ENCODE peak calls at places on chromosomes 16 and 17, in seven cellular contexts. Z is uterus, E is GM12878, F is sigmoid colon, D is H9, N is GM06990, A is lower lobe of right lung. M is an unnamed sample. For H3K27me3, the result is how much of the 10 kb centered on the place peaks cover.

GRCh38 chr16:83887088-83887487 is 11.8 kb upstream of the MLYCD start:
- DNase-seq in Z (no peak), E (no peak), F (no peak), D (no peak), N (no peak), A (no peak), M (no peak)

GRCh38 chr16:70579648-70580630 is 56.3 kb downstream of the SF3B3 start:
- DNase-seq in Z (peak), E (no peak), F (peak), D (peak), N (no peak), A (no peak), M (no peak)

GRCh38 chr16:79792952-79793351 is 192.4 kb upstream of the MAF start:
- DNase-seq in Z (peak), E (no peak), F (no peak), D (no peak), N (no peak), A (no peak), M (no peak)

GRCh38 chr17:5877948-5878347 is 192.2 kb upstream of the WSCD1 start:
- DNase-seq in Z (no peak), E (no peak), F (no peak), D (no peak), N (no peak), A (no peak), M (no peak)

GRCh38 chr17:35947156-35947585 is 3.7 kb upstream of the LYZL6 start:
- DNase-seq in Z (no peak), E (no peak), F (no peak), D (peak), N (no peak), A (no peak), M (peak)

GRCh38 chr16:19994771-19995170 is 78.9 kb downstream of the GPR139 start:
- DNase-seq in Z (no peak), E (no peak), F (no peak), D (no peak), N (no peak), A (no peak), M (no peak)

GRCh38 chr17:55348749-55349354 is 72.8 kb downstream of the MMD start:
- DNase-seq in Z (peak), E (no peak), F (peak), D (peak), N (no peak), A (peak), M (peak)

GRCh38 chr17:15038656-15039055 is 226.5 kb downstream of the PMP22 start:
- DNase-seq in Z (no peak), E (no peak), F (no peak), D (no peak), N (no peak), A (no peak), M (no peak)

GRCh38 chr16:55329791-55330190 is 5.8 kb downstream of the IRX6 start:
- DNase-seq in Z (no peak), E (no peak), F (no peak), D (no peak), N (no peak), A (no peak), M (no peak)

GRCh38 chr17:63496177-63496576 is 19.3 kb downstream of the ACE start:
- DNase-seq in Z (no peak), E (no peak), F (no peak), D (no peak), N (no peak), A (no peak), M (no peak)

GRCh38 chr17:50953831-50954601 is 87.9 kb upstream of the TOB1 start:
- DNase-seq in Z (no peak), E (no peak), F (peak), D (peak), N (peak), A (peak), M (no peak)

GRCh38 chr17:78341559-78342437 is 18.1 kb downstream of the SOCS3 start:
- DNase-seq in Z (peak), E (no peak), F (peak), D (peak), N (no peak), A (peak), M (no peak)

DNA sequence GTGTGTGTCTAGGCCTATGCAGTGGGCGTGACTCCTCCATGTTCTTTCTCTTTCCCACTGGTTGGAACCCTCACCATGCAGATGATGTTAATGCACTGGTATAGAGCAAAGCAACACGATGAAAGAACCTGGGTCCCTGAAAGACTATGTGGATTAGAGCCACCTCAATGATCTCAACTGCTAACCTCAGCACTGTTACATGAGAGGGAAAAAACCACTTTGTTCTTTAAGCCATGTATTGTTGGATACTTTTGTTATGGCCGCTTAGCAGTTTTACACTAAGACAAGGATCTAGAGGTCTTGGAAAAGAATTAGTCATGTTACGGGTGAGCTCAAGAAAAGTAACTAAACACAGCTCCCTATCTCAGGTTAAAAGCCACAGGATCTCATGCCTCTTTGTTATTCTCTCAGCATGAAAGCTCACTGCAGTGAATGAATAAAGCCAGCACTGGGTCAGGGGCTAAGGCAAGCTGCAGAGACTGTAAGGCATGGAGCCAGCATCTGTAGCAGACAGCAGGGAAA is 56.6 kb upstream of the RBBP6 start:
- DNase-seq in Z (no peak), E (no peak), F (no peak), D (peak), N (no peak), A (no peak), M (no peak)
- H3K27me3 ChIP-seq in Z (under half), E (under half), F (under half), D (under half), N (under half), A (under half), M (under half)

GRCh38 chr16:18805257-18805773 is 4.0 kb upstream of the ARL6IP1 start:
- DNase-seq in Z (no peak), E (no peak), F (no peak), D (no peak), N (no peak), A (no peak), M (no peak)
- H3K27me3 ChIP-seq in Z (under half), E (under half), F (under half), D (under half), N (under half), A (under half), M (under half)

GRCh38 chr16:86193528-86194193 is 294.7 kb downstream of the IRF8 start:
- DNase-seq in Z (no peak), E (no peak), F (no peak), D (no peak), N (no peak), A (no peak), M (no peak)
- H3K27me3 ChIP-seq in Z (under half), E (under half), F (under half), D (under half), N (under half), A (under half), M (half or more)

DNA sequence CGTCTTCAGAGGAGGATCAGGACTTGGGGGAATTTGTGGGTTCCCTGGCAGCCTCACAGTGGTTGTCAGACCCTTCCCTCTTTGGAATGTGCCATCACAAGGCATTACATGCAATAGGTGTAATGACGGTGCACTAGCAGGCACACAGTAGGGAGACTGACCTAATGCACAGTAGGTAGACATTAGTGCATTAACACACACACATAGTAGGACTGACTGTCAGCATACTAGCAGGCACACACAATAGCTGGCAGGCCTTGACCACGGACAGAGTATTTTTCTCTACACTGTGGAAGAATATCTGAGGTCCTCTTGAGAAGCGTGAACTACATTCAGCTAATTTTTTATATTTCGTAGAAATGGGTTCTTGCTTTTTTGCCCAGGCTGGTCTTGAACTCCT is 10.9 kb upstream of the UBALD2 start:
- DNase-seq in Z (no peak), E (no peak), F (no peak), D (no peak), N (no peak), A (no peak), M (no peak)
- H3K27me3 ChIP-seq in Z (under half), E (under half), F (under half), D (under half), N (under half), A (under half), M (under half)

GRCh38 chr17:38587956-38588771 is 17.6 kb downstream of the SRCIN1 start:
- DNase-seq in Z (no peak), E (no peak), F (no peak), D (no peak), N (no peak), A (no peak), M (no peak)
- H3K27me3 ChIP-seq in Z (under half), E (under half), F (under half), D (under half), N (under half), A (half or more), M (half or more)

GRCh38 chr17:34654276-34654675 is 74.9 kb downstream of the TMEM132E start:
- DNase-seq in Z (no peak), E (no peak), F (no peak), D (no peak), N (no peak), A (peak), M (no peak)
- H3K27me3 ChIP-seq in Z (under half), E (under half), F (under half), D (under half), N (under half), A (under half), M (under half)